ENCODE peak calls at places on chromosomes 12 and 14, in six cellular contexts. O is GM23338; D is NCI-H1092; B is breast epithelium; W is stimulated activated CD4-positive, alpha-beta T cell treated with anti-CD3 and anti-CD28 coated beads, Interleukin-12 subunit alpha, Interleukin-12 subunit beta, amount 100 ng/mL, for 48 hours; Q is foreskin keratinocyte. M is an unnamed sample.

GRCh38 chr12:53624453-53624852 is 1.7 kb downstream of the ATF7 start:
- DNase-seq in O (no peak), D (no peak), B (no peak), W (no peak), Q (no peak), M (no peak)

GRCh38 chr14:23538785-23539184 is 12.8 kb downstream of the ZFHX2 start:
- DNase-seq in O (peak), D (peak), B (no peak), W (no peak), Q (no peak), M (no peak)

GRCh38 chr12:75728826-75729225 is 217.4 kb upstream of the KRR1 start:
- DNase-seq in O (no peak), D (no peak), B (no peak), W (no peak), Q (no peak), M (no peak)

GRCh38 chr14:70622111-70622712 is 19.5 kb upstream of the TTC9 start:
- DNase-seq in O (peak), D (peak), B (no peak), W (no peak), Q (no peak), M (no peak)

GRCh38 chr12:76137611-76138010 is 53.1 kb upstream of the NAP1L1 start:
- DNase-seq in O (peak), D (no peak), B (no peak), W (no peak), Q (no peak), M (no peak)

GRCh38 chr14:88568196-88568595 is 5.4 kb downstream of the ZC3H14 start:
- DNase-seq in O (no peak), D (no peak), B (no peak), W (no peak), Q (no peak), M (no peak)

GRCh38 chr14:106622200-106622745 is 1095.9 kb downstream of the TMEM121 start:
- DNase-seq in O (no peak), D (no peak), B (no peak), W (no peak), Q (no peak), M (no peak)

GRCh38 chr12:45655186-45655585 is 74.3 kb upstream of the ARID2 start:
- DNase-seq in O (peak), D (peak), B (no peak), W (peak), Q (peak), M (no peak)

GRCh38 chr12:71684081-71684480 is 1.8 kb upstream of the TMEM19 start:
- DNase-seq in O (peak), D (no peak), B (no peak), W (no peak), Q (no peak), M (no peak)

GRCh38 chr12:75565795-75566194 is 54.4 kb upstream of the KRR1 start:
- DNase-seq in O (no peak), D (no peak), B (no peak), W (no peak), Q (no peak), M (no peak)

GRCh38 chr14:103014466-103015319 is 42.7 kb downstream of the CDC42BPB start:
- DNase-seq in O (peak), D (no peak), B (peak), W (no peak), Q (no peak), M (no peak)

GRCh38 chr14:60686865-60687264 is 37.3 kb downstream of the SIX4 start:
- DNase-seq in O (no peak), D (no peak), B (no peak), W (no peak), Q (no peak), M (no peak)

GRCh38 chr14:79552778-79553177 is 658.5 kb downstream of the DIO2 start:
- DNase-seq in O (peak), D (no peak), B (no peak), W (no peak), Q (no peak), M (no peak)

GRCh38 chr12:19223695-19224094 is 94.2 kb downstream of the PLEKHA5 start:
- DNase-seq in O (no peak), D (no peak), B (no peak), W (no peak), Q (no peak), M (no peak)

GRCh38 chr14:106875503-106875902 is 1349.1 kb downstream of the TMEM121 start:
- DNase-seq in O (no peak), D (no peak), B (no peak), W (peak), Q (no peak), M (no peak)

GRCh38 chr12:103109861-103110260 is 152.4 kb downstream of the ASCL1 start:
- DNase-seq in O (no peak), D (no peak), B (no peak), W (no peak), Q (no peak), M (no peak)

GRCh38 chr12:45878630-45879255 is 111.6 kb downstream of the SCAF11 start:
- DNase-seq in O (no peak), D (no peak), B (no peak), W (no peak), Q (no peak), M (no peak)

GRCh38 chr12:65528127-65528526 is 249.6 kb downstream of the MSRB3 start:
- DNase-seq in O (no peak), D (no peak), B (no peak), W (no peak), Q (no peak), M (no peak)

GRCh38 chr14:73833530-73834257 is 17.9 kb upstream of the PTGR2 start:
- DNase-seq in O (peak), D (no peak), B (no peak), W (no peak), Q (no peak), M (no peak)

GRCh38 chr14:31387091-31387490 is 33.3 kb downstream of the HEATR5A start:
- DNase-seq in O (peak), D (no peak), B (no peak), W (no peak), Q (no peak), M (no peak)

GRCh38 chr12:16636435-16637055 is 30.6 kb upstream of the LMO3 start:
- DNase-seq in O (no peak), D (no peak), B (no peak), W (no peak), Q (no peak), M (no peak)

GRCh38 chr12:122966743-122967058 is 438 bp upstream of the ABCB9 start:
- DNase-seq in O (no peak), D (no peak), B (no peak), W (no peak), Q (no peak), M (no peak)

GRCh38 chr14:27184371-27184901 is 586.6 kb upstream of the NOVA1 start:
- DNase-seq in O (no peak), D (no peak), B (no peak), W (no peak), Q (no peak), M (no peak)

GRCh38 chr14:75705014-75705413 is 44.0 kb downstream of the TTLL5 start:
- DNase-seq in O (no peak), D (no peak), B (no peak), W (no peak), Q (no peak), M (no peak)